ENCODE peak calls at places on chromosomes 6 and 20, in four cellular contexts. O, B, I and S are unnamed samples.

GRCh38 chr6:43125555-43125954 is 45.5 kb upstream of the SRF start:
- DNase-seq in O (no peak), B (no peak), I (no peak), S (no peak)

GRCh38 chr6:26328265-26328844 is 36.6 kb upstream of the BTN3A2 start:
- DNase-seq in O (no peak), B (no peak), I (peak), S (no peak)

GRCh38 chr6:5537967-5538366 is 276.7 kb downstream of the FARS2 start:
- DNase-seq in O (no peak), B (no peak), I (no peak), S (no peak)

GRCh38 chr6:159979136-159979874 is 10.4 kb downstream of the IGF2R start:
- DNase-seq in O (no peak), B (no peak), I (peak), S (no peak)

GRCh38 chr20:62549499-62550086 is 73.8 kb upstream of the GATA5 start:
- DNase-seq in O (no peak), B (no peak), I (no peak), S (no peak)

GRCh38 chr20:44850272-44850671 is 35.2 kb upstream of the YWHAB start:
- DNase-seq in O (no peak), B (no peak), I (no peak), S (no peak)

GRCh38 chr6:136598048-136598447 is 47.8 kb upstream of the MAP7 start:
- DNase-seq in O (no peak), B (no peak), I (no peak), S (no peak)

GRCh38 chr20:25361287-25361683 is 29.4 kb downstream of the ABHD12 start:
- DNase-seq in O (no peak), B (no peak), I (no peak), S (no peak)

GRCh38 chr6:29723666-29724588 is 693 bp downstream of the HLA-F start:
- DNase-seq in O (no peak), B (peak), I (peak), S (no peak)

GRCh38 chr6:19734519-19734918 is 102.7 kb upstream of the ID4 start:
- DNase-seq in O (no peak), B (no peak), I (no peak), S (no peak)

GRCh38 chr6:159692303-159693127 is 526 bp downstream of the SOD2 start:
- DNase-seq in O (no peak), B (peak), I (peak), S (peak)

GRCh38 chr20:45685896-45686295 is 15.9 kb upstream of the WFDC11 start:
- DNase-seq in O (no peak), B (no peak), I (peak), S (no peak)

GRCh38 chr6:104955927-104956662 is 812 bp upstream of the LIN28B start:
- DNase-seq in O (no peak), B (no peak), I (no peak), S (peak)

GRCh38 chr6:18148304-18149025 is 6.4 kb downstream of the TPMT start:
- DNase-seq in O (no peak), B (no peak), I (peak), S (no peak)

GRCh38 chr6:79070206-79070825 is 7.7 kb downstream of the PHIP start:
- DNase-seq in O (no peak), B (no peak), I (no peak), S (no peak)

GRCh38 chr6:37173573-37174195 is 3.7 kb downstream of the PIM1 start:
- DNase-seq in O (no peak), B (no peak), I (no peak), S (no peak)

GRCh38 chr6:9332241-9332640 is 896.9 kb upstream of the SLC35B3 start:
- DNase-seq in O (no peak), B (no peak), I (no peak), S (no peak)

GRCh38 chr20:63317601-63318291 is 24.8 kb downstream of the COL20A1 start:
- DNase-seq in O (no peak), B (peak), I (no peak), S (no peak)

GRCh38 chr6:100447900-100448700 is 16.6 kb downstream of the SIM1 start:
- DNase-seq in O (no peak), B (no peak), I (no peak), S (no peak)

GRCh38 chr6:684831-685636 is 7.9 kb downstream of the EXOC2 start:
- DNase-seq in O (no peak), B (no peak), I (no peak), S (no peak)

GRCh38 chr6:24980507-24981384 is 45.0 kb upstream of the RIPOR2 start:
- DNase-seq in O (no peak), B (no peak), I (peak), S (no peak)

GRCh38 chr20:3843490-3843889 is 3.1 kb upstream of the MAVS start:
- DNase-seq in O (no peak), B (no peak), I (no peak), S (no peak)

GRCh38 chr6:98471444-98471843 is 362.9 kb upstream of the POU3F2 start:
- DNase-seq in O (no peak), B (no peak), I (no peak), S (no peak)

GRCh38 chr6:43368517-43369160 is 808 bp downstream of the ZNF318 start:
- DNase-seq in O (no peak), B (peak), I (peak), S (no peak)

GRCh38 chr6:122184260-122184934 is 215.1 kb upstream of the HSF2 start:
- DNase-seq in O (no peak), B (no peak), I (no peak), S (peak)

GRCh38 chr6:152423216-152424103 is 213.7 kb downstream of the SYNE1 start:
- DNase-seq in O (no peak), B (no peak), I (no peak), S (no peak)

GRCh38 chr20:48772183-48772976 is 55.4 kb downstream of the PREX1 start:
- DNase-seq in O (no peak), B (peak), I (no peak), S (no peak)

GRCh38 chr6:56655996-56656395 is 13.3 kb upstream of the DST start:
- DNase-seq in O (no peak), B (no peak), I (no peak), S (no peak)

GRCh38 chr6:93902517-93902916 is 483.2 kb upstream of the EPHA7 start:
- DNase-seq in O (no peak), B (no peak), I (no peak), S (no peak)

GRCh38 chr20:62198931-62199330 is 16.1 kb downstream of the MTG2 start:
- DNase-seq in O (no peak), B (no peak), I (no peak), S (no peak)

GRCh38 chr20:4795394-4795793 is 73.7 kb downstream of the PRND start:
- DNase-seq in O (no peak), B (no peak), I (no peak), S (no peak)